ENCODE peak calls at places on chromosomes 5 and 9, in six cellular contexts. One of them, this sample, is unnamed.

GRCh38 chr5:151183451-151184245 is 26.1 kb upstream of the ANXA6 start:
- DNase-seq in testis: no peak
- DNase-seq in cardiac muscle cell: no peak
- DNase-seq in AG04449: no peak
- DNase-seq in stomach: no peak
- DNase-seq in endothelial cell of umbilical vein: peak
- DNase-seq in this sample: no peak

GRCh38 chr5:94025788-94026473 is 284.5 kb upstream of the POU5F2 start:
- DNase-seq in testis: no peak
- DNase-seq in cardiac muscle cell: no peak
- DNase-seq in AG04449: no peak
- DNase-seq in stomach: no peak
- DNase-seq in endothelial cell of umbilical vein: no peak
- DNase-seq in this sample: no peak

GRCh38 chr5:181260720-181261319 is at the start of gene TRIM52:
- DNase-seq in testis: peak
- DNase-seq in cardiac muscle cell: peak
- DNase-seq in AG04449: peak
- DNase-seq in stomach: peak
- DNase-seq in endothelial cell of umbilical vein: peak
- DNase-seq in this sample: peak

GRCh38 chr5:141787376-141787775 is 90.8 kb downstream of the PCDH1 start:
- DNase-seq in testis: no peak
- DNase-seq in cardiac muscle cell: no peak
- DNase-seq in AG04449: no peak
- DNase-seq in stomach: no peak
- DNase-seq in endothelial cell of umbilical vein: no peak
- DNase-seq in this sample: no peak

GRCh38 chr5:135384898-135385297 is 14.1 kb downstream of the MACROH2A1 start:
- DNase-seq in testis: no peak
- DNase-seq in cardiac muscle cell: no peak
- DNase-seq in AG04449: no peak
- DNase-seq in stomach: no peak
- DNase-seq in endothelial cell of umbilical vein: no peak
- DNase-seq in this sample: no peak

GRCh38 chr9:37104183-37104889 is 16.0 kb upstream of the ZCCHC7 start:
- DNase-seq in testis: no peak
- DNase-seq in cardiac muscle cell: no peak
- DNase-seq in AG04449: peak
- DNase-seq in stomach: no peak
- DNase-seq in endothelial cell of umbilical vein: no peak
- DNase-seq in this sample: peak

GRCh38 chr5:178590141-178590923 is at the start of gene COL23A1:
- DNase-seq in testis: peak
- DNase-seq in cardiac muscle cell: peak
- DNase-seq in AG04449: no peak
- DNase-seq in stomach: peak
- DNase-seq in endothelial cell of umbilical vein: peak
- DNase-seq in this sample: peak

GRCh38 chr5:77925503-77925902 is 149.4 kb upstream of the TBCA start:
- DNase-seq in testis: no peak
- DNase-seq in cardiac muscle cell: no peak
- DNase-seq in AG04449: no peak
- DNase-seq in stomach: no peak
- DNase-seq in endothelial cell of umbilical vein: no peak
- DNase-seq in this sample: no peak

GRCh38 chr9:38284768-38285080 is 107.8 kb upstream of the ALDH1B1 start:
- DNase-seq in testis: no peak
- DNase-seq in cardiac muscle cell: peak
- DNase-seq in AG04449: no peak
- DNase-seq in stomach: no peak
- DNase-seq in endothelial cell of umbilical vein: no peak
- DNase-seq in this sample: no peak

GRCh38 chr5:124239572-124239971 is 506.9 kb downstream of the ZNF608 start:
- DNase-seq in testis: no peak
- DNase-seq in cardiac muscle cell: no peak
- DNase-seq in AG04449: no peak
- DNase-seq in stomach: no peak
- DNase-seq in endothelial cell of umbilical vein: no peak
- DNase-seq in this sample: no peak

GRCh38 chr5:100553209-100553608 is 18.0 kb downstream of the FAM174A start:
- DNase-seq in testis: no peak
- DNase-seq in cardiac muscle cell: no peak
- DNase-seq in AG04449: no peak
- DNase-seq in stomach: no peak
- DNase-seq in endothelial cell of umbilical vein: no peak
- DNase-seq in this sample: no peak

GRCh38 chr5:151699071-151699901 is 12.6 kb upstream of the SPARC start:
- DNase-seq in testis: peak
- DNase-seq in cardiac muscle cell: no peak
- DNase-seq in AG04449: peak
- DNase-seq in stomach: peak
- DNase-seq in endothelial cell of umbilical vein: peak
- DNase-seq in this sample: no peak

GRCh38 chr5:40475546-40475945 is 204.2 kb upstream of the PTGER4 start:
- DNase-seq in testis: no peak
- DNase-seq in cardiac muscle cell: no peak
- DNase-seq in AG04449: no peak
- DNase-seq in stomach: no peak
- DNase-seq in endothelial cell of umbilical vein: no peak
- DNase-seq in this sample: no peak

GRCh38 chr5:120738568-120738967 is 274.5 kb downstream of the PRR16 start:
- DNase-seq in testis: no peak
- DNase-seq in cardiac muscle cell: no peak
- DNase-seq in AG04449: no peak
- DNase-seq in stomach: no peak
- DNase-seq in endothelial cell of umbilical vein: no peak
- DNase-seq in this sample: no peak

GRCh38 chr9:129996161-129996849 is 46.7 kb downstream of the FNBP1 start:
- DNase-seq in testis: no peak
- DNase-seq in cardiac muscle cell: no peak
- DNase-seq in AG04449: no peak
- DNase-seq in stomach: no peak
- DNase-seq in endothelial cell of umbilical vein: no peak
- DNase-seq in this sample: no peak

GRCh38 chr9:109101810-109102209 is 17.9 kb downstream of the TMEM245 start:
- DNase-seq in testis: no peak
- DNase-seq in cardiac muscle cell: no peak
- DNase-seq in AG04449: no peak
- DNase-seq in stomach: no peak
- DNase-seq in endothelial cell of umbilical vein: peak
- DNase-seq in this sample: peak

GRCh38 chr5:68054625-68055024 is 160.9 kb upstream of the PIK3R1 start:
- DNase-seq in testis: peak
- DNase-seq in cardiac muscle cell: no peak
- DNase-seq in AG04449: no peak
- DNase-seq in stomach: peak
- DNase-seq in endothelial cell of umbilical vein: peak
- DNase-seq in this sample: no peak

GRCh38 chr5:89769975-89770374 is 639.6 kb downstream of the CETN3 start:
- DNase-seq in testis: no peak
- DNase-seq in cardiac muscle cell: no peak
- DNase-seq in AG04449: peak
- DNase-seq in stomach: no peak
- DNase-seq in endothelial cell of umbilical vein: peak
- DNase-seq in this sample: peak

GRCh38 chr9:95313010-95313498 is 4.5 kb downstream of the FANCC start:
- DNase-seq in testis: peak
- DNase-seq in cardiac muscle cell: peak
- DNase-seq in AG04449: no peak
- DNase-seq in stomach: peak
- DNase-seq in endothelial cell of umbilical vein: peak
- DNase-seq in this sample: peak

GRCh38 chr9:127174386-127175318 is 52.2 kb upstream of the ANGPTL2 start:
- DNase-seq in testis: peak
- DNase-seq in cardiac muscle cell: no peak
- DNase-seq in AG04449: no peak
- DNase-seq in stomach: peak
- DNase-seq in endothelial cell of umbilical vein: peak
- DNase-seq in this sample: no peak

DNA sequence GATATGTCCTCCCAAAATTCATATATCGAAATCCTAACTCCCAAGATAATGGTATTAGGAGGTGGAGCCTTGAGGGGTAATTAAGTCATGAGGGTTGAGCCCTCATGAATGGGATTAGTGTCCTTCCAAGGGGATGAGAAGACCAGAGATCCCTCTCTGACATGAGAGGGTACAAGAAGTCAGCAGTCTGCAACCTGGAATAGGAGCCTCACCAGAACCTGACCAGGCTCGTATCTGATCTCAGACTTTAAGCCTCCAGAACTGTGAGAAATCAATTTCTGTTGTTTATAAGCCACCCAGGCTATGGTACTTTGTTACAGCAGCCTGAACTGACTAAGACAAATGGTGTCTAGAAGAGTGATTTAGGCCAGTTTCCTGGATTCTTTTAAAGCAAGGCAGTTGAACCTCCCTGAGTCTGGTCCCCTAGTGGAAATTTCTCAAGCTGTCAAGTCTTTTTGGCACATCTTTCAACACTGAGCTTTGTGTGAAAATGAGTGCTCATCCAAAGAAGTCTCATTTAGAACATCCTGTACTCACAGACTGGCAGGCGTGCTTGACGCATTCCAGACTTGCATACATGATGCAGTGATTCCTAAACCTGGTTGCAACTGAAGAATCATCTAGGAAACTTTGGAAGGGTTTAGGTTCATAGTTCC is 254.8 kb upstream of the PPP1R2B start:
- DNase-seq in testis: peak
- DNase-seq in cardiac muscle cell: peak
- DNase-seq in AG04449: no peak
- DNase-seq in stomach: no peak
- DNase-seq in endothelial cell of umbilical vein: no peak
- DNase-seq in this sample: no peak
- TF ChIP-seq CTCF in testis: no peak
- TF ChIP-seq CTCF in cardiac muscle cell: no peak
- TF ChIP-seq CTCF in AG04449: no peak
- TF ChIP-seq CTCF in stomach: no peak
- TF ChIP-seq CTCF in endothelial cell of umbilical vein: no peak
- TF ChIP-seq CTCF in this sample: no peak

DNA sequence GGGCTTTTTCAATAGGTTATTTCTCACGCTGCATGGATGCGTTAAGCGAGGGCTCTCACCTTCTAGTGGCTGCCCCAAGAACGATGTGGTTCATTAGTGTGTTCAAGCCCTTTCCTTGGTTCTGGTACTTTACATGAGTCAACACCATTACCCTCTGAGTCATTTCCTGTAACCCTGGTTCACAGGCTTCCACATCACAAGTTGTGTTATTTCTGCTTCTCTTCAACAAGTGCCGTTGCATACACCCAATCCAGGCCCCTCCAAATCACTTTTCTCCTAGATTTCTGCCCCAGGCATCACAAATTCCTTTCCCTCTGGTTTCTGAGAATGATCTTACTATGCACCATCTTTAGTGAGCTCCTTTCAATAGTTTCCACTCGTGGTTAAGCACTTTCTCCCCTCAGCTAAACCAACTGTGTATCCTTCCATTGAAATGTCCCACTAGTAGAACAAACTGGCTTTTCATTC is 69.5 kb upstream of the RAD23B start:
- DNase-seq in testis: no peak
- DNase-seq in cardiac muscle cell: no peak
- DNase-seq in AG04449: peak
- DNase-seq in stomach: no peak
- DNase-seq in endothelial cell of umbilical vein: peak
- DNase-seq in this sample: peak
- H3K4me3 ChIP-seq in testis: no peak
- H3K4me3 ChIP-seq in cardiac muscle cell: no peak
- H3K4me3 ChIP-seq in AG04449: no peak
- H3K4me3 ChIP-seq in stomach: no peak
- H3K4me3 ChIP-seq in endothelial cell of umbilical vein: no peak
- H3K4me3 ChIP-seq in this sample: no peak

DNA sequence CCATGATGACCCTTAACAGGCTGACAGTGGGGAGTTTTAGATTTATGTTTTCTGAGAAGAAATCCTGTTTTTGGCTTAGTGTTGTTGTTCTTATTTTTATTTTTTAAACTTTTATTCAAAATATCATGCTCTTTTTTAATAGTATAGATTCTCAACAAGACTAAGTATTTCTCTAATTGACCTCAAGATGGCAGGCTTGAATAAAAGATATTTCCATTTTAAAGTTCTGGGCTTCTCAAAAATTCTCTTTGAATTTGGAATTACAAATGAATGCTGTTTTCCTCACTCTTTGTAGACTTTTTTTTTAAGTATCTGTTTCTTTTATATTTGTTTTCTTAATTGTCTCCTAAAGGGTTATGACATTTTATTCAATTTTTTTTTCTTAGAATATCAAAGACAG is 50.0 kb upstream of the SH3GL2 start:
- DNase-seq in testis: no peak
- DNase-seq in cardiac muscle cell: no peak
- DNase-seq in AG04449: no peak
- DNase-seq in stomach: no peak
- DNase-seq in endothelial cell of umbilical vein: no peak
- DNase-seq in this sample: no peak
- TF ChIP-seq CTCF in testis: peak
- TF ChIP-seq CTCF in cardiac muscle cell: peak
- TF ChIP-seq CTCF in AG04449: no peak
- TF ChIP-seq CTCF in stomach: peak
- TF ChIP-seq CTCF in endothelial cell of umbilical vein: no peak
- TF ChIP-seq CTCF in this sample: no peak

GRCh38 chr9:132354645-132355355 is at the start of gene SETX:
- DNase-seq in testis: peak
- DNase-seq in cardiac muscle cell: peak
- DNase-seq in AG04449: peak
- DNase-seq in stomach: peak
- DNase-seq in endothelial cell of umbilical vein: peak
- DNase-seq in this sample: peak

GRCh38 chr9:132346177-132346576 is 8.6 kb downstream of the SETX start:
- DNase-seq in testis: no peak
- DNase-seq in cardiac muscle cell: no peak
- DNase-seq in AG04449: no peak
- DNase-seq in stomach: no peak
- DNase-seq in endothelial cell of umbilical vein: no peak
- DNase-seq in this sample: no peak

GRCh38 chr9:132348676-132349075 is 6.1 kb downstream of the SETX start:
- DNase-seq in testis: no peak
- DNase-seq in cardiac muscle cell: no peak
- DNase-seq in AG04449: no peak
- DNase-seq in stomach: no peak
- DNase-seq in endothelial cell of umbilical vein: no peak
- DNase-seq in this sample: no peak

GRCh38 chr9:132351404-132352050 is 3.3 kb downstream of the SETX start:
- DNase-seq in testis: no peak
- DNase-seq in cardiac muscle cell: no peak
- DNase-seq in AG04449: no peak
- DNase-seq in stomach: no peak
- DNase-seq in endothelial cell of umbilical vein: no peak
- DNase-seq in this sample: peak

DNA sequence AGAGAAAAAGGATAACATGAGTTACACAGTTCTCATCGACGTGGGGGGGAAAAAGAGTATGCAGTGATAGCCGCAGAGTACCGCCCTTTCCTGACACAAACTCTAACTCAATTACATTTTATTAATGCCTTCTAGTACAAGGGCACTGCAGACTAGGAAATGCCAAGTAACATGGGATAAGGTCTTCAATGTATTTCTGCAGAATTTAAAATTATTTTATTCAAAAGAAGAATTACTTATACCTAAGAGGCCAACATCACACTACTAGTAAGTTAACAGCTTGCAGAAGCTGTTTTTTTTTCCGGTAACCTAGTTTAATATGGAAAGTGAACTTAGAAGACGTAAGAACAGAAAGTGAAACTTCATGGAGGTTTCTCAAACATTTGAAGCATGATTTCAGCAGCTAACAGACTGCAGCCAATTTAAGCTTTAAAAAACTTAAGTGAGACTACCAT is 3.9 kb downstream of the SETX start:
- DNase-seq in testis: no peak
- DNase-seq in cardiac muscle cell: no peak
- DNase-seq in AG04449: no peak
- DNase-seq in stomach: no peak
- DNase-seq in endothelial cell of umbilical vein: peak
- DNase-seq in this sample: peak
- H3K4me3 ChIP-seq in testis: no peak
- H3K4me3 ChIP-seq in cardiac muscle cell: no peak
- H3K4me3 ChIP-seq in AG04449: no peak
- H3K4me3 ChIP-seq in stomach: no peak
- H3K4me3 ChIP-seq in endothelial cell of umbilical vein: peak
- H3K4me3 ChIP-seq in this sample: peak

This sample was measured in GM12865.